ENCODE peak calls at places on chromosomes 13 and 19, in seven cellular contexts. C is Peyer's patch; Y is ascending aorta; I is heart left ventricle; P is CD8-positive, alpha-beta T cell; A is colonic mucosa; O is aorta. D is an unnamed sample. For H3K36me3, H3K9me3 and H3K4me1, the result is how much of the 10 kb centered on the place peaks cover.

GRCh38 chr19:42421591-42422031 is 5.6 kb downstream of the LIPE start:
- DNase-seq in C (peak), I (peak), A (no peak), O (no peak), P (no peak), Y (peak), D (no peak)

GRCh38 chr19:7337380-7338194 is 11.2 kb upstream of the ARHGEF18 start:
- DNase-seq in A (no peak), I (no peak), C (peak), P (no peak), Y (no peak), O (no peak), D (no peak)

GRCh38 chr19:19489804-19490204 is 25.5 kb downstream of the TSSK6 start:
- DNase-seq in A (no peak), O (peak), C (no peak), P (peak), Y (no peak), I (no peak), D (no peak)

GRCh38 chr13:30108913-30109237 is 198.5 kb downstream of the KATNAL1 start:
- DNase-seq in A (peak), Y (no peak), O (no peak), I (no peak), C (peak), P (no peak), D (no peak)

GRCh38 chr13:66462187-66462586 is 767.9 kb downstream of the PCDH9 start:
- DNase-seq in O (no peak), I (no peak), A (no peak), Y (no peak), C (no peak), P (no peak), D (no peak)

GRCh38 chr13:22861958-22862466 is 318.8 kb upstream of the SGCG start:
- DNase-seq in C (no peak), A (no peak), O (no peak), P (no peak), Y (no peak), I (no peak), D (no peak)

GRCh38 chr13:111911754-111912452 is 155.0 kb upstream of the SOX1 start:
- DNase-seq in I (no peak), Y (peak), O (no peak), C (peak), A (peak), P (peak), D (no peak)

GRCh38 chr13:43110658-43111057 is 87.3 kb downstream of the DNAJC15 start:
- DNase-seq in Y (no peak), C (no peak), A (no peak), O (no peak), I (no peak), P (no peak), D (no peak)

GRCh38 chr13:23856008-23856750 is 33.0 kb downstream of the MIPEP start:
- DNase-seq in Y (no peak), C (no peak), P (no peak), A (no peak), O (no peak), I (no peak), D (no peak)

GRCh38 chr19:47720669-47721068 is 7.4 kb downstream of the EHD2 start:
- DNase-seq in P (no peak), A (no peak), I (no peak), Y (no peak), C (no peak), O (no peak), D (no peak)

GRCh38 chr13:106986687-106987434 is 418.9 kb upstream of the ARGLU1 start:
- DNase-seq in P (no peak), O (no peak), I (no peak), C (no peak), Y (no peak), A (no peak), D (no peak)

GRCh38 chr13:94667190-94667589 is 45.2 kb downstream of the SOX21 start:
- DNase-seq in C (no peak), O (no peak), P (no peak), Y (no peak), I (no peak), A (no peak), D (no peak)

GRCh38 chr13:34155931-34156607 is 338.1 kb downstream of the RFC3 start:
- DNase-seq in I (no peak), P (no peak), O (no peak), A (peak), Y (no peak), C (no peak), D (no peak)

GRCh38 chr13:44142540-44142867 is 231.1 kb upstream of the SERP2 start:
- DNase-seq in P (no peak), I (no peak), A (peak), Y (no peak), C (no peak), O (no peak), D (no peak)

GRCh38 chr19:43774103-43774939 is 6.5 kb downstream of the KCNN4 start:
- DNase-seq in Y (no peak), I (peak), A (peak), O (no peak), C (no peak), P (no peak), D (peak)

GRCh38 chr19:35643255-35644205 is 2.0 kb downstream of the ETV2 start:
- DNase-seq in Y (peak), C (peak), I (peak), O (peak), P (peak), A (peak), D (peak)

GRCh38 chr13:85582890-85583289 is 216.3 kb downstream of the SLITRK6 start:
- DNase-seq in Y (no peak), O (no peak), A (no peak), P (no peak), C (no peak), I (no peak), D (no peak)

GRCh38 chr19:11168568-11168967 is 13.0 kb upstream of the SPC24 start:
- DNase-seq in A (no peak), I (no peak), O (no peak), Y (peak), P (no peak), C (no peak), D (no peak)

GRCh38 chr19:1512671-1513491 is at the start of gene ADAMTSL5:
- DNase-seq in A (peak), Y (no peak), I (peak), O (no peak), C (peak), P (peak), D (peak)

GRCh38 chr13:94641432-94641941 is 39.8 kb downstream of the GPR180 start:
- DNase-seq in Y (no peak), O (no peak), A (no peak), P (no peak), C (no peak), I (no peak), D (no peak)

GRCh38 chr13:32414580-32414979 is 13.3 kb downstream of the N4BP2L1 start:
- DNase-seq in A (no peak), P (no peak), Y (no peak), C (no peak), O (no peak), I (no peak), D (no peak)

GRCh38 chr19:31355330-31356289 is 6.4 kb upstream of the TSHZ3 start:
- DNase-seq in I (no peak), O (no peak), P (no peak), A (no peak), Y (no peak), C (peak), D (no peak)

GRCh38 chr13:114234645-114235421 is at the start of gene CDC16:
- DNase-seq in C (peak), O (peak), I (peak), Y (peak), A (peak), P (peak), D (peak)

GRCh38 chr19:31351212-31352193 is 2.3 kb upstream of the TSHZ3 start:
- DNase-seq in C (no peak), O (peak), Y (no peak), A (no peak), P (no peak), I (peak), D (no peak)

GRCh38 chr19:12364391-12365093 is 941 bp downstream of the ZNF442 start:
- DNase-seq in I (peak), P (peak), A (peak), Y (peak), O (peak), C (no peak), D (no peak)

GRCh38 chr19:737591-738093 is 13.3 kb upstream of the MISP start:
- DNase-seq in I (no peak), A (peak), P (peak), O (peak), C (peak), Y (no peak), D (no peak)

DNA sequence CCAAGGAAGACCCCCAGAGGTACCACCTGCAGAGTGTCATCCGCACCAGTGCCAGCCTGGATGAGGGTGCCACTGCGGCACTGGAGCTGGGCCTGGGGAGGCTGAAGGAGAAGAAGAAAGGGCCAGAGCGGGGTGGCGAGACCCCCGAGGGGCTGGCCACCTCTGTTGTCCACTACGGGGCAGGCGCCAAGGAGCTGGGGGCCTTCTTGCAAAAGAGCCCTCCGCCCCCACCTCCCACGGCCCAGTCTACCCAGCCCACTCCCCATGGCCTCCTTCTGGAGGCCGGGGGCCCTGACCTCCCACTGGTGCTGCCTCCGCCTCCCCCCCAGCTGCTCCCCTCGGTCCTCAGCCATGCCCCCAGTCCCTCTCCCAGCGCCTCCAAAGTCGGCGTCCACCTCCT is 5.4 kb downstream of the PRR12 start:
- DNase-seq in O (no peak), C (no peak), A (no peak), Y (no peak), I (no peak), P (no peak), D (no peak)
- H3K36me3 ChIP-seq in O (under half), C (under half), A (under half), Y (half or more), I (half or more), P (under half), D (half or more)

DNA sequence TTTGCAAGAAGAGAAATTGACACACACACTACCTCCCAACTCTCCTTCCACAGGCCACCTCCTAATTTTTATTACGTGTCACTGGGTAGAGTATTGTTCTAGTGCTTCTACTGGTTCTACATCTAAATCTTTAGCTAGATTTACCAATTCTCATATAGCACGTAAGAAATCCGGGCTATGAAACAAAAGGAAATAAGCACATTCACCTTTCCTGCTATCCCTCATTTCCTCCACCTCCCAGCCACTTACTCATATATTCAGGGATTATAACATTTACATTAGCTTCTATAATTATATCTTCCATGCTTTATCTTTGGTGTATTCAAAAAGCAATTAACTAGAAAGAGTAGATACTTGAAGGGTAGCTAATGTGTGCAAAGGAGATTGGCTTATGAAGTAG is 39.7 kb downstream of the USP12 start:
- DNase-seq in Y (no peak), A (no peak), C (no peak), I (no peak), O (no peak), P (no peak), D (no peak)
- H3K9me3 ChIP-seq in Y (under half), A (under half), C (under half), I (under half), O (under half), P (under half), D (under half)

GRCh38 chr19:38666662-38667448 is 19.4 kb downstream of the ACTN4 start:
- DNase-seq in O (no peak), A (no peak), C (peak), Y (peak), P (no peak), I (peak), D (peak)

GRCh38 chr19:38664503-38665211 is 17.2 kb downstream of the ACTN4 start:
- DNase-seq in A (no peak), C (no peak), O (no peak), P (no peak), Y (no peak), I (peak), D (peak)

GRCh38 chr19:38663957-38664502 is 16.6 kb downstream of the ACTN4 start:
- DNase-seq in Y (peak), P (no peak), A (no peak), I (peak), O (peak), C (no peak), D (peak)

GRCh38 chr19:38665950-38666661 is 18.7 kb downstream of the ACTN4 start:
- DNase-seq in P (no peak), Y (peak), I (peak), A (no peak), O (peak), C (no peak), D (peak)

GRCh38 chr19:38665219-38665931 is 17.9 kb downstream of the ACTN4 start:
- DNase-seq in Y (no peak), I (no peak), C (no peak), O (no peak), P (no peak), A (no peak), D (peak)
- H3K4me1 ChIP-seq in Y (half or more), I (half or more), C (half or more), O (under half), P (half or more), A (half or more), D (half or more)

GRCh38 chr19:5137114-5137513 is 168.2 kb downstream of the KDM4B start:
- DNase-seq in P (no peak), Y (no peak), I (no peak), A (no peak), O (no peak), C (no peak), D (no peak)
- H3K36me3 ChIP-seq in P (under half), Y (half or more), I (half or more), A (under half), O (under half), C (under half), D (under half)

GRCh38 chr19:57377498-57378146 is 12.0 kb upstream of the ZNF548 start:
- DNase-seq in O (no peak), Y (no peak), P (no peak), C (no peak), I (no peak), A (no peak), D (no peak)

GRCh38 chr19:57374179-57374578 is 10.8 kb downstream of the TRAPPC2B start:
- DNase-seq in Y (no peak), P (no peak), C (no peak), A (no peak), I (no peak), O (no peak), D (no peak)
- H3K9me3 ChIP-seq in Y (under half), P (under half), C (under half), A (under half), I (under half), O (under half), D (under half)

DNA sequence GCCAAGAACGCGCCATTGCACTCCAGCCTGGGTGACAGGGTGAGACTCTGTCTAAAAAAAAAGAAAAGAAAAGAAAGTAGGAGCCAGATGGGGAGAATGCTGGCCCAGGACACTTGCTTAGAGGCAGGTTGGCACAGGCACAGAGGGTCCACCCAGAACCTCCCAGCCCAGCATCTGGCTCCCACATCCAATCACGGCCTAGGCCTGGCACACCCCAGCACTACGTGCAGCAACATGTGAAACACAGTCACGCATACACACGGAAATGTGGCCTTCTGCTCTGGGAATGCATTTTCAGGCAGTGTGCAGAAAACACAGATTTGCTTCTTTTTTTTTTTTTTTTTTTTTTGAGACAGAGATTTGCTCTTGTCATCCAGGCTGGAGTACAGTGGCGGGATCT is 20.9 kb upstream of the FOSB start:
- DNase-seq in C (no peak), Y (no peak), I (no peak), A (no peak), O (no peak), P (no peak), D (no peak)
- H3K4me1 ChIP-seq in C (under half), Y (under half), I (under half), A (under half), O (under half), P (half or more), D (under half)

GRCh38 chr19:52507266-52507665 is 20.2 kb upstream of the ZNF808 start:
- DNase-seq in Y (no peak), P (no peak), C (no peak), A (no peak), O (no peak), I (no peak), D (no peak)
- H3K36me3 ChIP-seq in Y (under half), P (under half), C (under half), A (under half), O (under half), I (half or more), D (under half)